ENCODE peak calls at places on chromosome 4, in six cellular contexts. I is activated CD4-positive, alpha-beta T cell treated with anti-CD3 and anti-CD28 coated beads, Interleukin-2, amount 50 U/mL, for 1 hour; L is Calu3; Q is ELF-1; P is astrocyte of the spinal cord; B is RKO. V is an unnamed sample.

GRCh38 chr4:61580721-61581377 is 380.7 kb downstream of the ADGRL3 start:
- DNase-seq in L (no peak), P (peak), B (no peak), Q (no peak), I (no peak), V (no peak)

GRCh38 chr4:128068927-128069326 is 7.8 kb downstream of the LARP1B start:
- DNase-seq in I (no peak), L (no peak), B (peak), P (peak), Q (peak), V (no peak)

GRCh38 chr4:75180790-75181776 is 248.2 kb downstream of the PARM1 start:
- DNase-seq in P (no peak), Q (peak), I (no peak), B (no peak), L (peak), V (no peak)

GRCh38 chr4:84496356-84497219 is 2.5 kb downstream of the NKX6-1 start:
- DNase-seq in Q (peak), L (no peak), I (no peak), B (no peak), P (peak), V (no peak)

GRCh38 chr4:165505991-165506779 is 127.4 kb downstream of the CPE start:
- DNase-seq in P (no peak), I (no peak), Q (no peak), L (no peak), B (no peak), V (no peak)

GRCh38 chr4:184097240-184097619 is 120.4 kb downstream of the ENPP6 start:
- DNase-seq in P (no peak), Q (peak), L (no peak), B (no peak), I (no peak), V (no peak)

GRCh38 chr4:15396157-15396800 is 31.6 kb upstream of the C1QTNF7 start:
- DNase-seq in L (peak), B (peak), P (peak), Q (peak), I (peak), V (peak)

GRCh38 chr4:18111100-18111499 is 89.5 kb upstream of the LCORL start:
- DNase-seq in I (no peak), L (no peak), Q (peak), B (no peak), P (no peak), V (no peak)

V was measured in T-cell.